ENCODE peak calls at places on chromosomes 3 and 15, in six cellular contexts. M is endothelial cell of umbilical vein, N is A549, Y is K562, P is GM12878, B is HepG2. J is an unnamed sample.

GRCh38 chr15:74300057-74300620 is 64.0 kb downstream of the CCDC33 start:
- DNase-seq in Y (peak), P (no peak), N (no peak), B (no peak), M (no peak), J (peak)

GRCh38 chr15:93570571-93570970 is 481.6 kb upstream of the RGMA start:
- DNase-seq in Y (no peak), M (no peak), N (no peak), P (no peak), B (no peak), J (no peak)

GRCh38 chr3:27570421-27571106 is 86.4 kb upstream of the SLC4A7 start:
- DNase-seq in Y (no peak), M (no peak), B (no peak), P (no peak), N (no peak), J (no peak)

GRCh38 chr3:17983106-17983505 is 240.7 kb upstream of the TBC1D5 start:
- DNase-seq in M (no peak), B (no peak), N (no peak), P (no peak), Y (no peak), J (peak)

GRCh38 chr3:158731938-158732855 is at the start of gene RARRES1:
- DNase-seq in Y (no peak), P (no peak), B (no peak), M (peak), N (peak), J (no peak)

GRCh38 chr3:12454076-12454807 is 30.0 kb upstream of the TSEN2 start:
- DNase-seq in M (no peak), P (no peak), B (no peak), Y (no peak), N (no peak), J (no peak)

GRCh38 chr3:115623414-115623868 is at the start of gene GAP43:
- DNase-seq in M (peak), N (peak), Y (no peak), P (no peak), B (peak), J (peak)

GRCh38 chr3:131072099-131072559 is 45.5 kb downstream of the NEK11 start:
- DNase-seq in B (no peak), P (no peak), Y (peak), M (peak), N (no peak), J (peak)

GRCh38 chr15:72368315-72368714 is 7.5 kb downstream of the HEXA start:
- DNase-seq in B (no peak), N (no peak), P (no peak), Y (no peak), M (no peak), J (peak)

GRCh38 chr3:120496278-120496975 is 45.6 kb upstream of the FSTL1 start:
- DNase-seq in N (peak), M (peak), Y (no peak), B (no peak), P (no peak), J (no peak)

GRCh38 chr3:160753953-160754352 is 2.1 kb upstream of the PPM1L start:
- DNase-seq in M (no peak), Y (no peak), N (no peak), B (no peak), P (no peak), J (no peak)

DNA sequence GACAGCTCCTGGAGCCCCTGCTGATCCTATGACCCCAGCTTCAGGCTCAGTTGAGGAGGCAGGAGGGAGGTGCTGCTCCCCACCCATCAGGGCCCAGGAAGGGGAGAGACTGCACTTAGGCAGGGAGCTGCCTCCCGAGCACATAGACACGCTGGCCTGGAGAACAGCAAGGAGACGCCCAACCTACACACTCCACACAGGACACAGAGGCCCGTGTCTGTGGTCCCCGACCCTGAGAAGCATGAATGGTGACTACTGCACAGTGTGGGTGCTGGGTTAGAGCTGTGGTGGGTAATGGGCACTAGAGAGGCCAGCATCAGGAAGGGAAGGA is 1.1 kb upstream of the HHATL start:
- DNase-seq in B (no peak), P (no peak), M (no peak), N (no peak), Y (no peak), J (no peak)
- TF ChIP-seq MAX in B (no peak), P (no peak), M (no peak), N (no peak), Y (no peak), J (no peak)

GRCh38 chr15:40252438-40253178 is 13.7 kb downstream of the PAK6 start:
- DNase-seq in B (no peak), Y (no peak), M (peak), N (no peak), P (no peak), J (no peak)
- TF ChIP-seq MYC in B (no peak), Y (no peak), M (no peak), N (no peak), P (no peak), J (no peak)

GRCh38 chr3:103381286-103381685 is 946.5 kb downstream of the ZPLD1 start:
- DNase-seq in B (no peak), Y (no peak), P (no peak), M (no peak), N (no peak), J (no peak)
- TF ChIP-seq MAX in B (no peak), Y (no peak), P (no peak), M (no peak), N (no peak), J (no peak)

GRCh38 chr3:10753964-10754363 is 62.1 kb upstream of the SLC6A11 start:
- DNase-seq in P (no peak), M (peak), Y (peak), B (peak), N (peak), J (peak)
- TF ChIP-seq MYC in P (no peak), M (no peak), Y (no peak), B (no peak), N (no peak), J (no peak)

DNA sequence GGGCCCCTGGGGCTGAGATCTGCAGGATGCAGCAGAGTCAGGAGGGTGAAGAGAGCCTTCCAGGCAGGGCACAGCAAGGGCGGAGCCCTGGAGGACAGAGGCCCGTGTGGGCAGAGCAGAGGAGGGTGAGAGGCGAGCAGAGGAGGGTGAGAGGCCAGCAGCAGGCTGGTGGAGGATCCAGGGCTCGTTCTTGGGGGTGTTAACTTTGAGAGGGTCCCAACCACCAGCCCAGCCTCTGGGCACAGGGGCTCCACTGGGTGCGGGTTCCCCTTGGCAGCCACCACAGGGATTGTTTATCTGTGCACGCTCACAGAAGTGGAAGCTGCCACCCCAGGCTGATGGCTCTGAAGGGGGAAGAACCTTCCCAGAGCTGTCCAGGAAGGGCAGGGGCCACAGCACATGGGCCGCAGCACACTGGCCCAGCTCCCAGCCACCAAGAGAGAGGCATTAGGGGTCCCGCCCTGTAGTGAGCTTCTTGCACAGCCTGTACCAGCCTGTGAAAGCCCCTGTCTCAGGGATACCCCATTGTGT is 9.3 kb upstream of the PLXND1 start:
- DNase-seq in Y (no peak), M (no peak), B (no peak), P (no peak), N (no peak), J (no peak)
- TF ChIP-seq MAX in Y (no peak), M (no peak), B (no peak), P (no peak), N (no peak), J (no peak)

GRCh38 chr15:58478579-58478978 is 46.8 kb downstream of the LIPC start:
- DNase-seq in P (no peak), N (no peak), M (no peak), Y (no peak), B (no peak), J (no peak)

GRCh38 chr15:58474741-58475323 is 43.0 kb downstream of the LIPC start:
- DNase-seq in M (no peak), N (no peak), B (no peak), P (no peak), Y (no peak), J (peak)

GRCh38 chr15:58476525-58477162 is 44.9 kb downstream of the LIPC start:
- DNase-seq in B (peak), M (no peak), Y (no peak), P (no peak), N (no peak), J (peak)

GRCh38 chr15:58475573-58476524 is 44.1 kb downstream of the LIPC start:
- DNase-seq in P (no peak), Y (no peak), N (no peak), B (peak), M (peak), J (peak)

GRCh38 chr15:58477228-58477627 is 45.4 kb downstream of the LIPC start:
- DNase-seq in P (no peak), B (no peak), N (no peak), M (peak), Y (no peak), J (peak)
- TF ChIP-seq MYC in P (no peak), B (no peak), N (no peak), M (no peak), Y (no peak), J (peak)

J was measured in NB4.